ENCODE peak calls at places on chromosomes 11 and 22, in nine cellular contexts. D is cardiac muscle cell, F is tibial nerve, J is keratinocyte, R is A549, X is endodermal cell, Y is SK-N-SH, U is dorsolateral prefrontal cortex, C is brain microvascular endothelial cell. L is an unnamed sample.

GRCh38 chr11:9895016-9895415 is 231.1 kb downstream of the SWAP70 start:
- DNase-seq in D (no peak), F (no peak), J (no peak), R (no peak), X (no peak), Y (no peak), U (no peak), C (no peak), L (no peak)

GRCh38 chr11:104728927-104729326 is 169.3 kb downstream of the CASP12 start:
- DNase-seq in D (no peak), F (no peak), J (no peak), R (no peak), X (peak; percentile 44), Y (no peak), U (no peak), C (no peak), L (peak; percentile 90)

GRCh38 chr11:128890543-128891409 is at the start of gene KCNJ5:
- DNase-seq in D (peak; percentile 83), F (no peak), J (no peak), R (peak; percentile 7), X (peak; percentile 83), Y (peak; percentile 84), U (no peak), C (no peak), L (peak; percentile 48)

GRCh38 chr11:108854366-108854765 is 189.5 kb downstream of the DDX10 start:
- DNase-seq in D (no peak), F (no peak), J (no peak), R (no peak), X (no peak), Y (no peak), U (no peak), C (no peak), L (no peak)

GRCh38 chr11:95674669-95675358 is 114.8 kb downstream of the FAM76B start:
- DNase-seq in D (no peak), F (no peak), J (no peak), R (no peak), X (no peak), Y (no peak), U (no peak), C (no peak), L (no peak)

GRCh38 chr11:69965821-69966582 is 112.1 kb upstream of the ANO1 start:
- DNase-seq in D (no peak), F (no peak), J (no peak), R (no peak), X (no peak), Y (no peak), U (no peak), C (no peak), L (no peak)

GRCh38 chr11:105673089-105673488 is 63.2 kb downstream of the GRIA4 start:
- DNase-seq in D (peak; percentile 89), F (no peak), J (no peak), R (peak; percentile 8), X (peak; percentile 89), Y (no peak), U (no peak), C (peak; percentile 65), L (peak; percentile 68)

GRCh38 chr11:123145661-123146060 is 49.4 kb downstream of the CLMP start:
- DNase-seq in D (peak; percentile 53), F (no peak), J (no peak), R (peak; percentile 37), X (no peak), Y (peak; percentile 92), U (no peak), C (no peak), L (no peak)

GRCh38 chr11:96200243-96200642 is 142.8 kb downstream of the MAML2 start:
- DNase-seq in D (no peak), F (no peak), J (no peak), R (peak; percentile 19), X (no peak), Y (no peak), U (no peak), C (peak; percentile 54), L (peak; percentile 65)

GRCh38 chr11:5367461-5368074 is 16.0 kb upstream of the OR51M1 start:
- DNase-seq in D (no peak), F (no peak), J (no peak), R (no peak), X (no peak), Y (no peak), U (no peak), C (peak; percentile 83), L (no peak)

GRCh38 chr22:25395915-25396314 is 168.6 kb upstream of the GRK3 start:
- DNase-seq in D (no peak), F (no peak), J (no peak), R (no peak), X (no peak), Y (no peak), U (no peak), C (no peak), L (no peak)

GRCh38 chr11:1832181-1832988 is 2.4 kb upstream of the SYT8 start:
- DNase-seq in D (peak; percentile 73), F (no peak), J (no peak), R (peak; percentile 44), X (peak; percentile 88), Y (peak; percentile 95), U (peak; percentile 67), C (no peak), L (peak; percentile 40)

GRCh38 chr11:72984448-72985077 is 157.6 kb downstream of the FCHSD2 start:
- DNase-seq in D (peak; percentile 59), F (no peak), J (no peak), R (no peak), X (no peak), Y (no peak), U (no peak), C (no peak), L (no peak)

GRCh38 chr22:49937758-49938564 is 19.5 kb downstream of the CRELD2 start:
- DNase-seq in D (no peak), F (no peak), J (no peak), R (no peak), X (no peak), Y (no peak), U (peak; percentile 50), C (no peak), L (no peak)

GRCh38 chr11:87374206-87374793 is 336.6 kb downstream of the TMEM135 start:
- DNase-seq in D (no peak), F (no peak), J (no peak), R (no peak), X (no peak), Y (no peak), U (no peak), C (no peak), L (no peak)

GRCh38 chr22:44409691-44410316 is 88.2 kb downstream of the RTL6 start:
- DNase-seq in D (no peak), F (no peak), J (no peak), R (no peak), X (peak; percentile 41), Y (no peak), U (no peak), C (no peak), L (no peak)

GRCh38 chr11:118789501-118790356 is 1.2 kb downstream of the DDX6 start:
- DNase-seq in D (peak; percentile 13), F (peak; percentile 43), J (no peak), R (peak; percentile 12), X (peak; percentile 82), Y (no peak), U (no peak), C (peak; percentile 1), L (peak; percentile 39)

GRCh38 chr22:24099661-24100060 is 81.6 kb upstream of the SUSD2 start:
- DNase-seq in D (no peak), F (no peak), J (no peak), R (no peak), X (no peak), Y (no peak), U (no peak), C (no peak), L (no peak)

DNA sequence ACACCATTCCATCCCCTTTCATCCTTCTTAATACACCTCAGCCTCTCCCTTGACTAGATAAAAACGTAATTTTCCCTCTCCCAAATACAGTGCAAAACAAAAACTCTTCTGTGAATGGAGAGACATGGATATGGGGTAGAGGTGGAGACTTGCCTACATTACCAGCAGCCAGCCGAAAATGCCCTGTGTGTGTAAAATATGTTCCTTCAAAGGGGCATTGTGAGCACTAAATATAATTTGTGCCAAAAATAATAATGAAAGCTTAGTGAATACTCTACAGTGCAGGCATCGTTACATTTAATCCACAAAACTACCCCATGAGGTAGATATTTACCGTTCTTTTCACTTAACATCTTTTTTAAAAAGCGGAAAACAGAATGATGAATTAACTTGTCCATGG is 1.0 kb upstream of the TRIM44 start:
- DNase-seq in D (no peak), F (no peak), J (no peak), R (no peak), X (no peak), Y (no peak), U (no peak), C (no peak), L (no peak)
- H3K27ac ChIP-seq in D (no peak overlapping the region), F (peak overlapping the region; percentile 95), J (peak overlapping the region; percentile 83), R (peak overlapping the region; percentile 96), X (no peak overlapping the region), Y (no peak overlapping the region), U (peak overlapping the region; percentile 90), C (no peak overlapping the region), L (no peak overlapping the region)

GRCh38 chr11:3146612-3147256 is 18.4 kb downstream of the OSBPL5 start:
- DNase-seq in D (no peak), F (no peak), J (no peak), R (no peak), X (no peak), Y (peak; percentile 40), U (no peak), C (peak; percentile 54), L (no peak)

GRCh38 chr11:3147257-3147619 is 17.9 kb downstream of the OSBPL5 start:
- DNase-seq in D (no peak), F (no peak), J (no peak), R (no peak), X (no peak), Y (no peak), U (no peak), C (no peak), L (no peak)

GRCh38 chr11:3143136-3143880 is 21.8 kb downstream of the OSBPL5 start:
- DNase-seq in D (no peak), F (no peak), J (no peak), R (no peak), X (no peak), Y (no peak), U (no peak), C (no peak), L (no peak)

GRCh38 chr11:3144296-3145205 is 20.6 kb downstream of the OSBPL5 start:
- DNase-seq in D (no peak), F (no peak), J (no peak), R (no peak), X (no peak), Y (no peak), U (no peak), C (no peak), L (no peak)

GRCh38 chr11:3145206-3145520 is 19.9 kb downstream of the OSBPL5 start:
- DNase-seq in D (no peak), F (no peak), J (no peak), R (no peak), X (no peak), Y (no peak), U (no peak), C (no peak), L (no peak)
- H3K4me3 ChIP-seq in D (no peak overlapping the region), F (no peak overlapping the region), J (no peak overlapping the region), R (no peak overlapping the region), X (no peak overlapping the region), Y (no peak overlapping the region), U (no peak overlapping the region), C (no peak overlapping the region), L (no peak overlapping the region)

GRCh38 chr22:45975266-45976161 is 1.4 kb downstream of the WNT7B start:
- DNase-seq in D (peak; percentile 34), F (no peak), J (no peak), R (no peak), X (peak; percentile 67), Y (peak; percentile 45), U (no peak), C (no peak), L (no peak)
- H3K27ac ChIP-seq in D (no peak overlapping the region), F (no peak overlapping the region), J (no peak overlapping the region), R (peak overlapping the region; percentile 97), X (no peak overlapping the region), Y (no peak overlapping the region), U (no peak overlapping the region), C (no peak overlapping the region), L (no peak overlapping the region)

GRCh38 chr22:46323126-46323525 is 12.4 kb upstream of the TRMU start:
- DNase-seq in D (no peak), F (no peak), J (no peak), R (no peak), X (no peak), Y (no peak), U (no peak), C (no peak), L (no peak)
- H3K4me3 ChIP-seq in D (no peak overlapping the region), F (no peak overlapping the region), J (no peak overlapping the region), R (no peak overlapping the region), X (no peak overlapping the region), Y (no peak overlapping the region), U (no peak overlapping the region), C (no peak overlapping the region), L (no peak overlapping the region)

L was measured in A673.